ENCODE peak calls at places on chromosomes 6 and 20, in five cellular contexts. Q is OCI-LY7, N is transverse colon, O is A549, S is endothelial cell. Z is an unnamed sample.

GRCh38 chr6:124490123-124490522 is 472.1 kb upstream of the RNF217 start:
- DNase-seq in Q (no peak), N (no peak), O (no peak), S (no peak), Z (no peak)

GRCh38 chr6:125232466-125232865 is 69.3 kb downstream of the HDDC2 start:
- DNase-seq in Q (no peak), N (no peak), O (no peak), S (no peak), Z (peak)

GRCh38 chr6:89640804-89641203 is 2.3 kb upstream of the LYRM2 start:
- DNase-seq in Q (no peak), N (no peak), O (no peak), S (no peak), Z (peak)

GRCh38 chr6:134551245-134551960 is 233.5 kb upstream of the SGK1 start:
- DNase-seq in Q (no peak), N (no peak), O (peak), S (no peak), Z (peak)

GRCh38 chr6:20038805-20039204 is 173.5 kb downstream of the MBOAT1 start:
- DNase-seq in Q (no peak), N (no peak), O (no peak), S (no peak), Z (no peak)

GRCh38 chr20:31674895-31675827 is 37.4 kb downstream of the COX4I2 start:
- DNase-seq in Q (peak), N (peak), O (no peak), S (peak), Z (peak)

GRCh38 chr6:80638222-80639055 is 532.0 kb downstream of the BCKDHB start:
- DNase-seq in Q (no peak), N (peak), O (peak), S (no peak), Z (peak)

GRCh38 chr6:100472674-100473073 is 8.0 kb upstream of the SIM1 start:
- DNase-seq in Q (no peak), N (no peak), O (peak), S (no peak), Z (no peak)

GRCh38 chr20:34390769-34391447 is 27.8 kb downstream of the ITCH start:
- DNase-seq in Q (no peak), N (peak), O (peak), S (no peak), Z (peak)

GRCh38 chr20:577167-577791 is 32.8 kb downstream of the TCF15 start:
- DNase-seq in Q (peak), N (no peak), O (peak), S (no peak), Z (peak)

GRCh38 chr20:1761116-1761515 is 103.5 kb upstream of the SIRPG start:
- DNase-seq in Q (no peak), N (no peak), O (peak), S (no peak), Z (peak)

GRCh38 chr6:6495851-6496250 is 92.7 kb upstream of the LY86 start:
- DNase-seq in Q (no peak), N (no peak), O (no peak), S (no peak), Z (no peak)

GRCh38 chr6:116047173-116047933 is 13.3 kb downstream of the FRK start:
- DNase-seq in Q (peak), N (peak), O (peak), S (no peak), Z (no peak)

GRCh38 chr6:31884528-31885035 is 5.8 kb upstream of the SLC44A4 start:
- DNase-seq in Q (no peak), N (no peak), O (no peak), S (no peak), Z (no peak)

GRCh38 chr6:155340464-155341129 is 26.3 kb upstream of the TFB1M start:
- DNase-seq in Q (no peak), N (no peak), O (peak), S (peak), Z (peak)

DNA sequence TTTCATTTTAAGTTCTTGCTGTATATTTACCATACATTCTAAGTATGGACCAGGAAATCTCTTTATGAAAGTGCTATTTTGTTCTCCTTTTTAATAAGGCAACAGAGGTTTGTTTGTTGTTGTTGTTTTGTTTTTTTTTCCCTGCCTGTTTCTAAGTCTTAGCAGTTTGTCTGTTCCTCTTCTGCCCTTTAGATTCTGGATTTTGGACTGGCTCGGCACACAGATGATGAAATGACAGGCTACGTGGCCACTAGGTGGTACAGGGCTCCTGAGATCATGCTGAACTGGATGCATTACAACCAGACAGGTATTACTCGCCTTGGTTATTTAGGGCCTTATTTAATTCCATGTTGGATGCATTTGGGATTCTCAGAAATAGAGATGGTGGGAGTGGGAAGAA is 48.0 kb downstream of the MAPK14 start:
- DNase-seq in Q (peak), N (no peak), O (peak), S (no peak), Z (no peak)
- TF ChIP-seq CTCF in Q (peak), N (peak), O (peak), S (no peak), Z (no peak)

GRCh38 chr6:69868961-69869360 is 2.6 kb downstream of the COL19A1 start:
- DNase-seq in Q (no peak), N (no peak), O (no peak), S (no peak), Z (no peak)

GRCh38 chr6:69866351-69867074 is at the start of gene COL19A1:
- DNase-seq in Q (peak), N (peak), O (no peak), S (peak), Z (peak)

GRCh38 chr6:69868252-69868804 is 2.0 kb downstream of the COL19A1 start:
- DNase-seq in Q (no peak), N (no peak), O (no peak), S (no peak), Z (no peak)

GRCh38 chr6:69865126-69865525 is 1.2 kb upstream of the COL19A1 start:
- DNase-seq in Q (no peak), N (no peak), O (no peak), S (no peak), Z (peak)

DNA sequence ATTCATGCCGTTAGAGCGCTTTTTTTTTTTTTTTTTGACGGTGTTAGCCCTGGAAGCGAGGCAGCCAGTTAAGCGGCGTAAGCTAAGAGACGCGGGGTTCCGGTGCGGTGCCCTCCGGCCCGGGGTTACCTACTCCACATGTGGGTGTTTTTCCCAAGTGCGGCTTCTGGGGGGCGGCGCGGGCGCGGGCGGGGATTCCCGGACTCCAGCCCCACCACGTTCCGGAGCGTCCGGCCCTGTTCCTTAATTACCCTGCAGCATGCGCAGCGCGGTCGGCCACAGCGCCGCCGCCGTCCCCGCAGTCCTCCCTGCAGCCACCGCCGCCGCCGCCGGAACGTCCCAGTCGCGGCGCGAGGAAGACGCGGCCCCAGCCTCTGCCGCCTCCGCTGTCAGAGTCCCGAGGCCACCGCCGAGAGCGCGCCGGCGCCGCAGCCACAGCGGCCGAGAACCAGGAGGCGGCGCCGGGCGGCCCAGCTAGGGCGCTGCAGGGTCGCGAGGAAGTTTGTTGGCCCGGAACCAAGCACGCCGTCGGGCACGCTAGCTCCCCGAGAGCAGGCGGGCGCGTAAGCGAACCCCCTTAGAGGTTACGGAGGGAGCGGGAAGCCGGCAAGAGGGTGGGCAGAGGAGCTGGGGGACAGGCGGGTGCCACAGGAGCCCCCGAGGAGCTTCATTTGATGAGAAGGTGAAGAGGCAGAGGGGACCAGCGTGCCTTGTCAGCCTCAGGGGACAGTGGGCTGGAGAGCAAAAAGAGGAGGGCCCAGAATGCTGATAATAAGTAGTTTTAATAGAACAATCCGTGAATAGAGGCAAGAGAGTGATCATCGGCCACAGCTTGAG is 937 bp downstream of the COL19A1 start:
- DNase-seq in Q (peak), N (peak), O (peak), S (peak), Z (peak)
- TF ChIP-seq CTCF in Q (peak), N (no peak), O (no peak), S (no peak), Z (no peak)

GRCh38 chr6:138289739-138290138 is 71.4 kb upstream of the PBOV1 start:
- DNase-seq in Q (peak), N (no peak), O (peak), S (peak), Z (no peak)
- TF ChIP-seq CTCF in Q (peak), N (no peak), O (no peak), S (no peak), Z (no peak)

DNA sequence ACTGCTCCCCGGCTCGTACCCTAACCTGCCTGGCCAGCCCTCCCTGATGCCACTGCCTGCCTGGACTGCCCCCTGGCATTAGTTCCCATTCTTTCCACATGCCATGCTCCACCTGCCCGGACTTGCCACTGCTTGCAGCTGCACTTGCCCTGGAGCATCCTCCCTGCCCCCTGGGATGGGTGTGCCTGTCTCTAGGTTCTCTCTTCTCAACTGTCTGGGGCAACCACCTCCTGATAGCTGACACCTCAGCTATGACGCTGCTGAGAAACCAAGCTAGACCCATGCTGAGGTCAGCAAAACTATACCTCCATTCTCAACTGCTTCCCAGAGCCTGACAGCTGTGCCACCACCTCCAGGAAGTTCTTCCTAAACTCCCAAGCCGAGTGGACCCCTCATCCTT is 72.1 kb downstream of the PERP start:
- DNase-seq in Q (no peak), N (no peak), O (no peak), S (no peak), Z (no peak)
- TF ChIP-seq CTCF in Q (no peak), N (no peak), O (no peak), S (no peak), Z (no peak)